ENCODE peak calls at places on chromosomes 16 and 17, in eight cellular contexts. One of them, this sample, is unnamed.
A peak's percentile ranks its signal among the peaks of the same experiment; 100 is the strongest.

GRCh38 chr16:88591577-88592021 is 21.4 kb downstream of the ZC3H18 start:
- DNase-seq in body of pancreas: peak; percentile 24
- DNase-seq in OCI-LY7: no peak
- DNase-seq in HCT116: no peak
- DNase-seq in heart right ventricle: no peak
- DNase-seq in left lung: peak; percentile 75
- DNase-seq in kidney: no peak
- DNase-seq in mammary epithelial cell: no peak
- DNase-seq in this sample: no peak

GRCh38 chr17:74744714-74745547 is 3.5 kb upstream of the NHERF1 start:
- DNase-seq in left lung: peak; percentile 97
- DNase-seq in heart right ventricle: peak; percentile 87
- DNase-seq in kidney: peak; percentile 88
- DNase-seq in body of pancreas: peak; percentile 94
- DNase-seq in HCT116: peak; percentile 64
- DNase-seq in OCI-LY7: peak; percentile 81
- DNase-seq in mammary epithelial cell: peak; percentile 51
- DNase-seq in this sample: peak; percentile 83

GRCh38 chr17:74268052-74268451 is 6.0 kb upstream of the DNAI2 start:
- DNase-seq in mammary epithelial cell: no peak
- DNase-seq in HCT116: no peak
- DNase-seq in OCI-LY7: no peak
- DNase-seq in kidney: no peak
- DNase-seq in body of pancreas: no peak
- DNase-seq in heart right ventricle: no peak
- DNase-seq in left lung: no peak
- DNase-seq in this sample: no peak

GRCh38 chr17:71503710-71504471 is 616.9 kb upstream of the SOX9 start:
- DNase-seq in OCI-LY7: no peak
- DNase-seq in kidney: no peak
- DNase-seq in mammary epithelial cell: no peak
- DNase-seq in heart right ventricle: no peak
- DNase-seq in HCT116: no peak
- DNase-seq in body of pancreas: no peak
- DNase-seq in left lung: no peak
- DNase-seq in this sample: no peak

GRCh38 chr16:10754941-10755340 is 11.3 kb downstream of the NUBP1 start:
- DNase-seq in heart right ventricle: no peak
- DNase-seq in body of pancreas: no peak
- DNase-seq in HCT116: no peak
- DNase-seq in left lung: no peak
- DNase-seq in kidney: no peak
- DNase-seq in mammary epithelial cell: peak; percentile 69
- DNase-seq in OCI-LY7: no peak
- DNase-seq in this sample: no peak

GRCh38 chr16:61818850-61819249 is 217.4 kb downstream of the CDH8 start:
- DNase-seq in mammary epithelial cell: no peak
- DNase-seq in HCT116: no peak
- DNase-seq in OCI-LY7: no peak
- DNase-seq in left lung: no peak
- DNase-seq in heart right ventricle: no peak
- DNase-seq in body of pancreas: no peak
- DNase-seq in kidney: no peak
- DNase-seq in this sample: no peak

GRCh38 chr17:74116087-74116717 is 87.3 kb upstream of the RPL38 start:
- DNase-seq in heart right ventricle: no peak
- DNase-seq in HCT116: no peak
- DNase-seq in body of pancreas: no peak
- DNase-seq in OCI-LY7: no peak
- DNase-seq in mammary epithelial cell: peak; percentile 15
- DNase-seq in left lung: no peak
- DNase-seq in kidney: peak; percentile 32
- DNase-seq in this sample: no peak

GRCh38 chr16:5670198-5670597 is 572.6 kb upstream of the EEF2KMT start:
- DNase-seq in body of pancreas: no peak
- DNase-seq in kidney: no peak
- DNase-seq in OCI-LY7: no peak
- DNase-seq in mammary epithelial cell: no peak
- DNase-seq in HCT116: no peak
- DNase-seq in heart right ventricle: no peak
- DNase-seq in left lung: no peak
- DNase-seq in this sample: no peak

GRCh38 chr17:48970224-48970623 is 1.8 kb upstream of the GIP start:
- DNase-seq in left lung: no peak
- DNase-seq in heart right ventricle: no peak
- DNase-seq in kidney: no peak
- DNase-seq in body of pancreas: no peak
- DNase-seq in mammary epithelial cell: no peak
- DNase-seq in HCT116: no peak
- DNase-seq in OCI-LY7: no peak
- DNase-seq in this sample: peak; percentile 43

GRCh38 chr17:33777674-33778073 is 477.4 kb upstream of the CCL2 start:
- DNase-seq in kidney: no peak
- DNase-seq in left lung: no peak
- DNase-seq in body of pancreas: no peak
- DNase-seq in heart right ventricle: no peak
- DNase-seq in mammary epithelial cell: no peak
- DNase-seq in HCT116: no peak
- DNase-seq in OCI-LY7: no peak
- DNase-seq in this sample: no peak

GRCh38 chr16:48109496-48109895 is 46.3 kb downstream of the ABCC12 start:
- DNase-seq in body of pancreas: no peak
- DNase-seq in heart right ventricle: no peak
- DNase-seq in kidney: no peak
- DNase-seq in OCI-LY7: no peak
- DNase-seq in mammary epithelial cell: no peak
- DNase-seq in left lung: no peak
- DNase-seq in HCT116: no peak
- DNase-seq in this sample: no peak

GRCh38 chr17:38671939-38672720 is 2.6 kb downstream of the EPOP start:
- DNase-seq in body of pancreas: no peak
- DNase-seq in kidney: no peak
- DNase-seq in left lung: no peak
- DNase-seq in OCI-LY7: no peak
- DNase-seq in heart right ventricle: no peak
- DNase-seq in mammary epithelial cell: no peak
- DNase-seq in HCT116: no peak
- DNase-seq in this sample: no peak

GRCh38 chr17:18043491-18043890 is 4.3 kb downstream of the GID4 start:
- DNase-seq in heart right ventricle: no peak
- DNase-seq in OCI-LY7: peak; percentile 33
- DNase-seq in kidney: no peak
- DNase-seq in left lung: no peak
- DNase-seq in body of pancreas: no peak
- DNase-seq in HCT116: peak; percentile 12
- DNase-seq in mammary epithelial cell: no peak
- DNase-seq in this sample: no peak

GRCh38 chr17:4607773-4608187 is 23.5 kb downstream of the SMTNL2 start:
- DNase-seq in body of pancreas: peak; percentile 58
- DNase-seq in HCT116: no peak
- DNase-seq in heart right ventricle: peak; percentile 68
- DNase-seq in mammary epithelial cell: no peak
- DNase-seq in kidney: peak; percentile 81
- DNase-seq in left lung: no peak
- DNase-seq in OCI-LY7: no peak
- DNase-seq in this sample: no peak

GRCh38 chr16:12539185-12539929 is 264.3 kb downstream of the CPPED1 start:
- DNase-seq in OCI-LY7: no peak
- DNase-seq in left lung: no peak
- DNase-seq in HCT116: no peak
- DNase-seq in mammary epithelial cell: peak; percentile 60
- DNase-seq in body of pancreas: no peak
- DNase-seq in heart right ventricle: no peak
- DNase-seq in kidney: no peak
- DNase-seq in this sample: no peak

DNA sequence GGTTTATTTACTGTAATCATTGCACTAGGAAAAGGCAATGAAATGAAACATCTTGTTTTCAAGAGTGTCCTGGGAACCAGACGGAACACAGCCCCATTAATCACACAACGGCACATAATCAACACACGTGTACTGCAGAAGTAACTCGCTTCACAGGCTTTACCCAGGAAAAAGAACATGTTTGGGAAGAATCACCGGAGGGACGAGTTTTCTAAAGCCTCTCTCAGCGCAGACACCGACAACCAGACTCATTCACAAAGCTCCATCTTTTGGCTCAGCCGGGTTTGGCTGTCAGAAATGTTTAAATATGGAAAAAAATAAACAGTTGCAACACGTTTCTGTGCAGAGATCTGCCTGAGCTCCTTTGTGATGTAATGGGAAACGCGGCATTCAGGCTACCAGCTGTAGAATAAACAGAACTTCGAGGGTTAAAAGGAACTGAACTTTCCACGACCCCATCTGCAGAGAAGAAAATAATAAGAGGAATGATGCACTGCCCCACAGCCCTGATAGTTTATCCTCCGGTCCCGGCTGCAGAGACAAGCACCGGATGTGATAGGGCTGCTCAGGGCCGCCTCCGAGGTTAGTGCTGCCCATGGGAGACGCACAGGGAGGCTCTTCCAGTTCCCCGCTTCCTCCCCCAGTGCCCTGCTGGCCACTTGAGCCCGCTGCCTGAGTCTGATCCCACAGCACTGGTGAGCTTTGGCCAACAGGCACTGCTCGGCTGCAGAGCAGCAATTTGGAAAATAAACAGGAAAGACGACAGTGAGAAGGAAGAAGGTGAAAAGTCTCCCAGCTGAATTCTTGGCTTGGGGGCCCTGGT is 119.8 kb downstream of the HIC1 start:
- DNase-seq in heart right ventricle: peak; percentile 81
- DNase-seq in left lung: no peak
- DNase-seq in HCT116: no peak
- DNase-seq in OCI-LY7: no peak
- DNase-seq in body of pancreas: peak; percentile 54
- DNase-seq in mammary epithelial cell: no peak
- DNase-seq in kidney: peak; percentile 93
- DNase-seq in this sample: no peak
- TF ChIP-seq CTCF in heart right ventricle: no peak
- TF ChIP-seq CTCF in left lung: no peak
- TF ChIP-seq CTCF in HCT116: no peak
- TF ChIP-seq CTCF in OCI-LY7: no peak
- TF ChIP-seq CTCF in body of pancreas: no peak
- TF ChIP-seq CTCF in mammary epithelial cell: no peak
- TF ChIP-seq CTCF in kidney: no peak
- TF ChIP-seq CTCF in this sample: no peak

GRCh38 chr17:9907883-9908648 is 3.0 kb upstream of the RCVRN start:
- DNase-seq in HCT116: no peak
- DNase-seq in OCI-LY7: no peak
- DNase-seq in heart right ventricle: no peak
- DNase-seq in left lung: no peak
- DNase-seq in body of pancreas: no peak
- DNase-seq in kidney: peak; percentile 49
- DNase-seq in mammary epithelial cell: no peak
- DNase-seq in this sample: no peak

GRCh38 chr17:9913476-9913875 is 8.4 kb upstream of the RCVRN start:
- DNase-seq in kidney: no peak
- DNase-seq in HCT116: no peak
- DNase-seq in left lung: no peak
- DNase-seq in OCI-LY7: no peak
- DNase-seq in body of pancreas: no peak
- DNase-seq in heart right ventricle: no peak
- DNase-seq in mammary epithelial cell: no peak
- DNase-seq in this sample: no peak

GRCh38 chr17:9908649-9909042 is 3.6 kb upstream of the RCVRN start:
- DNase-seq in OCI-LY7: no peak
- DNase-seq in mammary epithelial cell: no peak
- DNase-seq in HCT116: no peak
- DNase-seq in left lung: no peak
- DNase-seq in heart right ventricle: no peak
- DNase-seq in kidney: no peak
- DNase-seq in body of pancreas: no peak
- DNase-seq in this sample: no peak

GRCh38 chr17:9912146-9913099 is 7.4 kb upstream of the RCVRN start:
- DNase-seq in heart right ventricle: no peak
- DNase-seq in HCT116: no peak
- DNase-seq in kidney: no peak
- DNase-seq in mammary epithelial cell: no peak
- DNase-seq in left lung: no peak
- DNase-seq in OCI-LY7: no peak
- DNase-seq in body of pancreas: no peak
- DNase-seq in this sample: no peak

DNA sequence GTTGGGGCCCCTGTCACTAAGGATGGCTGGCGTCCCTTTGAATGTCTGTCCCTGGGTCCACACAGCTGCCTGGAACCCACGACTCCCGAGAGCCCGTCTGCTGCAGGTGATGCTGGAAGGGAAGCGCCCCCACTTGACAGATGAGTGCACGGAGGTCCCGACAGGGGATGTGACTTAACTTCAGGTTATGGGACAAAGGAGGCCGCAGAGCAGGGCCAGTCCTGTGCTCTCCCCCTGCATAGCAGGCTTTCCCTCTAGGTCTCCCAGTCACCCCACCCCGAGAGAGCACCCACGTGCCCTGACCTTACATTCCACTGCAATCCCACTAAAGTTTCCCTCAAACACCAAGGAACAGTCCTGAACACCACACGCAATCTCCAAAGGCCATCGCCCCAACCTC is 6.0 kb upstream of the RCVRN start:
- DNase-seq in OCI-LY7: no peak
- DNase-seq in kidney: no peak
- DNase-seq in left lung: no peak
- DNase-seq in HCT116: no peak
- DNase-seq in mammary epithelial cell: no peak
- DNase-seq in body of pancreas: no peak
- DNase-seq in heart right ventricle: no peak
- DNase-seq in this sample: no peak
- H3K4me1 ChIP-seq in OCI-LY7: no peaks in the 10 kb centered on the region
- H3K4me1 ChIP-seq in kidney: no peaks in the 10 kb centered on the region
- H3K4me1 ChIP-seq in left lung: no peaks in the 10 kb centered on the region
- H3K4me1 ChIP-seq in HCT116: no peaks in the 10 kb centered on the region
- H3K4me1 ChIP-seq in mammary epithelial cell: no peaks in the 10 kb centered on the region
- H3K4me1 ChIP-seq in body of pancreas: no peaks in the 10 kb centered on the region
- H3K4me1 ChIP-seq in heart right ventricle: no peaks in the 10 kb centered on the region
- H3K4me1 ChIP-seq in this sample: no peaks in the 10 kb centered on the region

GRCh38 chr17:47969975-47970724 is 763 bp upstream of the CDK5RAP3 start:
- DNase-seq in heart right ventricle: no peak
- DNase-seq in left lung: no peak
- DNase-seq in mammary epithelial cell: no peak
- DNase-seq in OCI-LY7: no peak
- DNase-seq in body of pancreas: no peak
- DNase-seq in HCT116: no peak
- DNase-seq in kidney: no peak
- DNase-seq in this sample: no peak
- H3K4me3 ChIP-seq in heart right ventricle: peak overlapping the region; percentile 98
- H3K4me3 ChIP-seq in left lung: peak overlapping the region; percentile 96
- H3K4me3 ChIP-seq in mammary epithelial cell: peak overlapping the region; percentile 32
- H3K4me3 ChIP-seq in OCI-LY7: peak overlapping the region; percentile 40
- H3K4me3 ChIP-seq in body of pancreas: no peak overlapping the region
- H3K4me3 ChIP-seq in HCT116: peak overlapping the region; percentile 37
- H3K4me3 ChIP-seq in kidney: peak overlapping the region; percentile 58
- H3K4me3 ChIP-seq in this sample: peak overlapping the region; percentile 26

DNA sequence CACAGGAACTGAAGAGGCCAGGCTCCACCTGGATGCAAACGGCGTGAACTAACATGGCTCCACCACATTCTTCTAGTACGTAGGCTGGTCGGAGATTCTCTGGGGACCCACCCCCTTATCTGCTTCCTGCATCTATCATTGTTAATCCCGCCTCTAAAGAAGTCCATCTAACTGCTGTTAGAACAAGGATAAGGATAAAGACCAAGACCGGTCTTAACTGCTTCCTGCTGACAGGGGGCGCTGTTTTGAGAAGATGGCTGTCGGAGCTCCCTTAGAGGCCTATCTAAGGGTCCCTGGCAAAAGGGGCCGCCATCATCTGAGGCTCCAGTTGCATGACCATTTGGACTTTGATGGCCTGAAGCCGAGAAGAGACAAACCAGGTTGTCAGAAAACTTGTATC is 25.8 kb upstream of the TNFSF12 start:
- DNase-seq in heart right ventricle: no peak
- DNase-seq in body of pancreas: peak; percentile 29
- DNase-seq in OCI-LY7: peak; percentile 20
- DNase-seq in left lung: no peak
- DNase-seq in mammary epithelial cell: no peak
- DNase-seq in HCT116: peak; percentile 8
- DNase-seq in kidney: peak; percentile 29
- DNase-seq in this sample: no peak
- TF ChIP-seq CTCF in heart right ventricle: peak; percentile 34
- TF ChIP-seq CTCF in body of pancreas: peak; percentile 31
- TF ChIP-seq CTCF in OCI-LY7: peak; percentile 75
- TF ChIP-seq CTCF in left lung: peak; percentile 57
- TF ChIP-seq CTCF in mammary epithelial cell: peak; percentile 34
- TF ChIP-seq CTCF in HCT116: peak; percentile 52
- TF ChIP-seq CTCF in kidney: peak; percentile 32
- TF ChIP-seq CTCF in this sample: peak; percentile 20

This sample was measured in Caco-2.